ENCODE peak calls at places on chromosomes 13 and 19, in four cellular contexts. S, E, C and U are unnamed samples.

GRCh38 chr13:114001331-114002008 is 27.6 kb upstream of the C13orf46 start:
- DNase-seq in C (peak; percentile 40), S (no peak), E (no peak), U (peak; percentile 76)

GRCh38 chr13:33244210-33244906 is 41.2 kb downstream of the STARD13 start:
- DNase-seq in S (no peak), E (no peak), C (no peak), U (no peak)

GRCh38 chr19:55585658-55586339 is 5.2 kb upstream of the ZNF579 start:
- DNase-seq in S (no peak), C (peak; percentile 87), E (peak; percentile 91), U (peak; percentile 94)

GRCh38 chr13:72696590-72696989 is 30.8 kb downstream of the MZT1 start:
- DNase-seq in C (no peak), S (no peak), E (peak; percentile 19), U (no peak)

GRCh38 chr13:31236211-31236786 is 36.5 kb downstream of the B3GLCT start:
- DNase-seq in C (no peak), E (peak; percentile 57), S (no peak), U (no peak)

GRCh38 chr19:48396010-48396870 is 2.8 kb downstream of the GRIN2D start:
- DNase-seq in S (no peak), E (no peak), C (no peak), U (no peak)

GRCh38 chr19:49361438-49362047 is 673 bp downstream of the TEAD2 start:
- DNase-seq in E (peak; percentile 57), C (peak; percentile 85), S (no peak), U (peak; percentile 96)

GRCh38 chr13:102040812-102041211 is 361.0 kb downstream of the FGF14 start:
- DNase-seq in E (no peak), S (no peak), C (no peak), U (no peak)

GRCh38 chr13:106520205-106521004 is 15.1 kb downstream of the EFNB2 start:
- DNase-seq in S (no peak), C (no peak), E (no peak), U (no peak)